ENCODE peak calls at places on chromosomes 2 and 18, in five cellular contexts. B, S, J, I and P are unnamed samples.

GRCh38 chr2:190408538-190409271 is 550 bp downstream of the MFSD6 start:
- DNase-seq in B (no peak), S (no peak), J (no peak), I (peak), P (peak)

GRCh38 chr2:98479959-98480524 is 35.4 kb downstream of the INPP4A start:
- DNase-seq in B (no peak), S (no peak), J (no peak), I (peak), P (no peak)

GRCh38 chr2:60569680-60570111 is 16.2 kb upstream of the BCL11A start:
- DNase-seq in B (no peak), S (no peak), J (no peak), I (no peak), P (no peak)

GRCh38 chr2:64291181-64291580 is 147.0 kb upstream of the PELI1 start:
- DNase-seq in B (no peak), S (no peak), J (no peak), I (no peak), P (no peak)

GRCh38 chr2:27717070-27717453 is 53.4 kb downstream of the SLC4A1AP start:
- DNase-seq in B (no peak), S (no peak), J (no peak), I (peak), P (no peak)

GRCh38 chr2:224085246-224085645 is 46.2 kb upstream of the SERPINE2 start:
- DNase-seq in B (no peak), S (peak), J (no peak), I (no peak), P (no peak)

GRCh38 chr2:218072478-218073024 is 3.5 kb downstream of the RUFY4 start:
- DNase-seq in B (no peak), S (no peak), J (no peak), I (no peak), P (no peak)

GRCh38 chr2:9217838-9218770 is 11.5 kb downstream of the ASAP2 start:
- DNase-seq in B (no peak), S (no peak), J (no peak), I (no peak), P (no peak)

GRCh38 chr2:164692114-164692513 is 70.8 kb upstream of the GRB14 start:
- DNase-seq in B (no peak), S (peak), J (no peak), I (no peak), P (no peak)

GRCh38 chr2:15672961-15673918 is 81.6 kb downstream of the DDX1 start:
- DNase-seq in B (no peak), S (no peak), J (no peak), I (no peak), P (no peak)

GRCh38 chr18:54392621-54393023 is 34.9 kb downstream of the C18orf54 start:
- DNase-seq in B (no peak), S (peak), J (no peak), I (peak), P (peak)

GRCh38 chr2:107635883-107636282 is 190.8 kb upstream of the RGPD4 start:
- DNase-seq in B (no peak), S (no peak), J (no peak), I (no peak), P (no peak)

GRCh38 chr2:120503206-120503792 is 157.4 kb downstream of the INHBB start:
- DNase-seq in B (no peak), S (no peak), J (no peak), I (no peak), P (no peak)

GRCh38 chr2:198874502-198874858 is 583.3 kb downstream of the SATB2 start:
- DNase-seq in B (no peak), S (no peak), J (no peak), I (no peak), P (no peak)

GRCh38 chr2:226446406-226447001 is 353.1 kb downstream of the IRS1 start:
- DNase-seq in B (no peak), S (no peak), J (no peak), I (no peak), P (no peak)

GRCh38 chr2:105747997-105748396 is 3.3 kb downstream of the NCK2 start:
- DNase-seq in B (no peak), S (no peak), J (no peak), I (no peak), P (no peak)

GRCh38 chr18:54296017-54296416 is 26.7 kb downstream of the POLI start:
- DNase-seq in B (no peak), S (no peak), J (no peak), I (no peak), P (no peak)

GRCh38 chr2:69305712-69306611 is 81.1 kb downstream of the GFPT1 start:
- DNase-seq in B (no peak), S (no peak), J (no peak), I (peak), P (no peak)

GRCh38 chr18:49051323-49051967 is 100.7 kb upstream of the SMAD7 start:
- DNase-seq in B (no peak), S (no peak), J (no peak), I (no peak), P (no peak)

GRCh38 chr18:49055196-49055595 is 104.4 kb upstream of the SMAD7 start:
- DNase-seq in B (no peak), S (no peak), J (no peak), I (no peak), P (no peak)

GRCh38 chr18:49050462-49050861 is 99.7 kb upstream of the SMAD7 start:
- DNase-seq in B (no peak), S (no peak), J (no peak), I (no peak), P (peak)

GRCh38 chr18:49055787-49056186 is 105.0 kb upstream of the SMAD7 start:
- DNase-seq in B (peak), S (no peak), J (no peak), I (no peak), P (peak)

DNA sequence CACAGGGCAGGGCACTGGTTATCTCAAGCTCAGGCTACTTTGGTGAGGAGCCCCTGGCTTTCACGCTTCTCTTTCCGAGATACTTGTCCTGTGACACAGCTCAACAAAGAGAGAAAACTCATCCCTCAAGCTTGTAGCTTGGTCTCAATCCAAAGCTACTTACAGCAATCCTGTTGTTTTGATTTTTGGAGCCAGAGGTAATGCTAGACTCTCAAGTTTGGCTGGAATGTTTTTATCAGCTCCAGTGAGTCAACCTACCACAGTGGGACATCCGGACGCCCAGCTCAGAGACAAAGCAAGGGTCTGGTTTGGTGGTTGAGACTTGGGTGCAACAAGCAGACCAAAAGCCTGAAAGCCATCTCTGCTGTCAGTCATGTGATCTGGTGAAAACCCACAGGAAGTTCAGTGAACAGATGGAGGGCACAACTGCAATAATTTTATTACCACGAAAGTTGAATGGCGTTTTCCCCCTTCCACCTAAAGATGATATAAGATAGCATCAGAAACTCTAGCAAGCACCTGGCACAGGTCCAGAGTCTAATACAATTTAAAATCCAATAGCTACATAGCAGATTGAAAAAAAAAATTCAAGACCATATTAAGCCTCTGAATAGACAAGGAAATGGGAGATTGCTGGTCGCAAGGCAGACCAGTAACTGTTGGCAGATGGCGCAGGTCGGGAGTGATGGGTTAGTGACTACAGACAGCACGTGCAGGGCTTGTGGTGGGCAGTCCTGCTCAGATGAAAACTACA is 102.3 kb upstream of the SMAD7 start:
- DNase-seq in B (no peak), S (no peak), J (no peak), I (peak), P (peak)
- TF ChIP-seq GABPA in B (no peak), S (no peak), J (no peak), I (peak), P (peak)

GRCh38 chr2:238717084-238717483 is 130.8 kb upstream of the TWIST2 start:
- DNase-seq in B (no peak), S (no peak), J (no peak), I (no peak), P (no peak)
- TF ChIP-seq GABPA in B (no peak), S (no peak), J (no peak), I (no peak), P (no peak)

GRCh38 chr2:214477305-214477704 is 66.5 kb downstream of the VWC2L start:
- DNase-seq in B (no peak), S (no peak), J (no peak), I (no peak), P (no peak)

GRCh38 chr2:214471382-214471781 is 60.5 kb downstream of the VWC2L start:
- DNase-seq in B (no peak), S (no peak), J (no peak), I (no peak), P (no peak)

GRCh38 chr2:214469728-214470127 is 58.9 kb downstream of the VWC2L start:
- DNase-seq in B (no peak), S (no peak), J (no peak), I (no peak), P (no peak)

GRCh38 chr2:214471990-214472389 is 61.1 kb downstream of the VWC2L start:
- DNase-seq in B (no peak), S (no peak), J (no peak), I (no peak), P (no peak)
- TF ChIP-seq GABPA in B (no peak), S (no peak), J (no peak), I (no peak), P (no peak)

DNA sequence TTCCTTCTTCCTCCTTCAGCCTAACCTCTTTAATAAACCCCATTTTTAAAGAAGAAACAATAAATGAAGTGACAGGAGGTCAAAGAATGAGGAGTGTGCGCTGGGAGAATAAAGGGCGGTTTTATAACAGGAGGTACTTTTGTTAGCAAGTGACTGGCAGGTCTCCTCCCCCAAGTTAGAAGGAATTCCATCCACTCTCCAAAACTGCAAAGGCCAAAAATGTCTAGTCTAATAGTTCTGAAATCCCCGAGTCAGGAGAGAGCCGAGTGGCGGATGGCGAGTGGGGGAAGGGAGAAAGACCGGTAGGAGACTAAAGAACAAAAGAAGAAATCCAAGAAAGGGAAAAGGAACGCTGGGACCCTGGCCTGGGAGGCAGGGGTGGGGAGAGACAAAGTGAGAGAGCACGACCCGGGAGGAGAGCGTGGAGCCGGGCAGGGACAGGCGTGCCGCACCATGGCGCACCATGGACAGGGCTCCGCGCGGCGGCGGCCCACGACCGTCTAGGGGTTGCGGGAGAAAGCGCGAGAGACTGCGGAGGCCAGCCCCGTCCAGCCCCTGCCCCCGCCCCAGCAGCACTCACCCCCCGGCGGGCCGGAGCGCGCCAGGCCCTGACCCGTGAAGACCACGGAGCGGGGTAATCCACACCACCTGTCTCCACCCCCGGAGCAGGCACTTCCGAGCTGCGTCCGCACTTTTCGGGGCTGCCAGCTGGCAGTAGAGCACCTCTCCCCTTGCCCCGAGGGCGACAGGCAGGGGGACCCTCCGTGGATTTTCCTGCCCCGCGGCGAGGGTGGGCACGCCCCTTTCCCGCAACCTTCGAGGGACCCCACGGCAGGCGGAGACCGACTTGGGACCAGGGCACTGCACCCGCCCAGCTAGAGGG is 1.6 kb downstream of the CDH2 start:
- DNase-seq in B (no peak), S (peak), J (no peak), I (peak), P (no peak)
- TF ChIP-seq GABPA in B (no peak), S (no peak), J (no peak), I (no peak), P (no peak)

DNA sequence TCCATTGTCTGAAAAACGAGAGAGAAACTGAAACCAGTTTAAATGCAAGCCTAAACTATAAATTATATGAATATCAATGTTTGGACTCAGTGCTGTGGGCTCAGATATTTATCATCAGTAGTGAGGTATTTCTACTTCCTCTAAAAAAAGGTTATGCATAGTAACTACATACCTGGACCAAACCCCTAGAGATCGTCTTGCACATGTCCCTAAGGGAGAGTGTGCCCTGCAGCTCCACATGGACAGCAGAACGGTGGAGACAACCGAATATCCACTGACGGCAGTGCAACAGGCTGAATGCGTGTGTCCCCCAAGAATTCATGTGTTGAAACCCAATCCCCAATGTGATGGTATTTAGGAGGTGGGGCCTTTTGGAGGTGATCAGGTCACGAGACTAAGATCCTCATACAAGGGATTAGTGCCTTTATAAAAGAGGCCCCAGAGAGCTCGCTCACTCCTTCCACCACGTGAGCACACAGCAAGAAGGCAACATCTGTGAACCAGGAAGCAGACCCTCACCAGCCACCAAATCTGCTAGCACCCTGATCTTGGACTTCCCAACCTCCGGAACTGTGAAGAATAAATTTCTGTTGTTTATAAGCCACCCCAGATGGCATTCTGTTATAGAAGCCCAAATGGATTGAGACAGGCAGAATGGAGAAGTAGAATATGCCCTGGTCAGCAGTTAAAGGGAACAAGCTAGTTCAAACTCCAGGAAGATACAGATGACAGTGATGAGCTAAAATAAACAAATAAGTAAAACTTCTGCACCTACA is 208.4 kb downstream of the ANAPC1 start:
- DNase-seq in B (no peak), S (no peak), J (no peak), I (no peak), P (no peak)
- TF ChIP-seq GABPA in B (no peak), S (no peak), J (no peak), I (no peak), P (no peak)

GRCh38 chr18:58098706-58099105 is 54.7 kb downstream of the NEDD4L start:
- DNase-seq in B (no peak), S (no peak), J (no peak), I (no peak), P (no peak)
- TF ChIP-seq GABPA in B (no peak), S (no peak), J (no peak), I (no peak), P (no peak)